ENCODE peak calls at places on chromosomes 13 and 19, in eight cellular contexts. T, Q, I, X, D, O, G and N are unnamed samples.

GRCh38 chr19:57888494-57889231 is at the start of gene ZNF814:
- DNase-seq in D (no peak), X (peak), G (peak), T (peak), O (peak), I (peak), Q (peak), N (no peak)

GRCh38 chr19:51503428-51503827 is 1.8 kb upstream of the SIGLEC12 start:
- DNase-seq in D (no peak), Q (no peak), X (no peak), O (no peak), G (no peak), T (no peak), I (no peak), N (no peak)

GRCh38 chr19:48739400-48739825 is 997 bp downstream of the RASIP1 start:
- DNase-seq in D (no peak), I (no peak), X (no peak), O (no peak), Q (no peak), T (no peak), G (no peak), N (no peak)

GRCh38 chr13:73704587-73704986 is 429.6 kb downstream of the KLF12 start:
- DNase-seq in T (no peak), Q (no peak), O (no peak), D (no peak), G (no peak), I (no peak), X (no peak), N (no peak)

GRCh38 chr19:23868630-23869029 is 46.1 kb upstream of the ZNF726 start:
- DNase-seq in X (no peak), O (no peak), G (no peak), T (no peak), Q (no peak), D (no peak), I (no peak), N (no peak)

GRCh38 chr19:6489278-6490061 is 7.9 kb upstream of the DENND1C start:
- DNase-seq in X (no peak), T (no peak), Q (no peak), O (no peak), D (no peak), G (no peak), I (no peak), N (no peak)

GRCh38 chr19:9456018-9456689 is 20.8 kb upstream of the ZNF266 start:
- DNase-seq in D (no peak), G (no peak), X (no peak), O (no peak), T (no peak), I (no peak), Q (no peak), N (no peak)

GRCh38 chr19:56699552-56699951 is 28.0 kb upstream of the ZNF835 start:
- DNase-seq in T (no peak), I (no peak), O (no peak), D (no peak), G (peak), Q (no peak), X (no peak), N (no peak)

GRCh38 chr13:97015661-97016350 is 21.5 kb upstream of the OXGR1 start:
- DNase-seq in T (no peak), X (no peak), I (no peak), Q (no peak), O (no peak), D (no peak), G (no peak), N (no peak)

GRCh38 chr19:32890841-32891240 is 21.3 kb upstream of the SLC7A9 start:
- DNase-seq in O (no peak), Q (no peak), T (no peak), D (no peak), X (no peak), G (no peak), I (no peak), N (no peak)

GRCh38 chr19:10884273-10884672 is 12.9 kb downstream of the CARM1 start:
- DNase-seq in I (peak), D (no peak), Q (no peak), G (no peak), O (no peak), T (no peak), X (no peak), N (no peak)

GRCh38 chr13:31200636-31200970 is 828 bp downstream of the B3GLCT start:
- DNase-seq in T (no peak), Q (peak), D (no peak), I (peak), X (peak), G (no peak), O (peak), N (no peak)

GRCh38 chr13:64274481-64275217 is 2859.0 kb upstream of the PCDH20 start:
- DNase-seq in T (no peak), X (no peak), Q (no peak), D (no peak), G (no peak), I (no peak), O (no peak), N (no peak)

GRCh38 chr19:17743874-17744273 is 7.4 kb upstream of the FCHO1 start:
- DNase-seq in O (no peak), G (no peak), Q (no peak), T (no peak), D (no peak), X (no peak), I (no peak), N (no peak)

GRCh38 chr19:23254141-23254910 is 4.1 kb upstream of the ZNF724 start:
- DNase-seq in G (no peak), D (no peak), X (no peak), I (no peak), O (no peak), Q (no peak), T (no peak), N (no peak)

GRCh38 chr13:21139374-21139773 is 37.0 kb downstream of the SKA3 start:
- DNase-seq in X (no peak), G (no peak), T (peak), I (no peak), D (no peak), Q (no peak), O (no peak), N (no peak)

GRCh38 chr13:101916108-101916757 is 463.8 kb downstream of the ITGBL1 start:
- DNase-seq in T (no peak), G (no peak), Q (no peak), D (peak), X (peak), O (no peak), I (no peak), N (no peak)

GRCh38 chr13:29503041-29503837 is 92.2 kb downstream of the SLC7A1 start:
- DNase-seq in O (no peak), I (no peak), D (no peak), Q (no peak), T (no peak), G (no peak), X (no peak), N (no peak)

GRCh38 chr19:10007366-10007765 is 2.9 kb downstream of the COL5A3 start:
- DNase-seq in Q (no peak), G (no peak), T (peak), D (no peak), I (peak), O (no peak), X (no peak), N (no peak)

GRCh38 chr19:39132344-39132969 is 6.9 kb downstream of the PAK4 start:
- DNase-seq in G (no peak), Q (no peak), X (no peak), D (no peak), O (no peak), I (no peak), T (no peak), N (no peak)

GRCh38 chr13:33639158-33639557 is 178.8 kb upstream of the RFC3 start:
- DNase-seq in Q (no peak), T (peak), X (no peak), G (no peak), D (no peak), O (no peak), I (peak), N (no peak)

GRCh38 chr19:54399189-54399588 is 16.1 kb upstream of the TTYH1 start:
- DNase-seq in G (no peak), Q (no peak), D (no peak), X (no peak), I (no peak), O (no peak), T (no peak), N (no peak)

GRCh38 chr19:33325920-33326319 is 23.6 kb upstream of the CEBPA start:
- DNase-seq in G (peak), D (no peak), I (peak), T (no peak), O (no peak), Q (no peak), X (no peak), N (no peak)

GRCh38 chr13:114082849-114083645 is 49.4 kb downstream of the RASA3 start:
- DNase-seq in I (peak), Q (no peak), T (no peak), O (no peak), X (no peak), G (no peak), D (no peak), N (no peak)

GRCh38 chr13:95100525-95101121 is 200.6 kb downstream of the ABCC4 start:
- DNase-seq in Q (peak), X (peak), T (no peak), D (no peak), I (no peak), O (no peak), G (no peak), N (peak)

GRCh38 chr19:48379058-48379457 is 12.3 kb downstream of the KDELR1 start:
- DNase-seq in I (no peak), D (no peak), O (no peak), T (no peak), G (no peak), Q (no peak), X (no peak), N (no peak)

GRCh38 chr19:53809518-53810186 is 14.5 kb downstream of the NLRP12 start:
- DNase-seq in O (no peak), X (no peak), T (no peak), Q (no peak), D (no peak), I (no peak), G (no peak), N (no peak)

GRCh38 chr19:40633207-40633606 is 32.0 kb downstream of the LTBP4 start:
- DNase-seq in O (no peak), G (no peak), T (no peak), D (no peak), Q (no peak), I (no peak), X (no peak), N (no peak)

GRCh38 chr13:67878376-67878775 is 648.2 kb upstream of the PCDH9 start:
- DNase-seq in X (no peak), T (no peak), I (no peak), O (no peak), G (no peak), D (no peak), Q (no peak), N (no peak)

GRCh38 chr13:87671824-87672603 is 843 bp downstream of the SLITRK5 start:
- DNase-seq in G (no peak), O (no peak), T (no peak), Q (no peak), D (no peak), X (peak), I (no peak), N (no peak)

GRCh38 chr19:46489445-46490272 is 6.0 kb downstream of the PNMA8B start:
- DNase-seq in T (peak), X (peak), G (peak), O (no peak), D (no peak), Q (no peak), I (peak), N (no peak)